ENCODE peak calls at places on chromosomes 6 and 20, in seven cellular contexts. One of them, this sample, is unnamed.

GRCh38 chr6:128456510-128457244 is 63.7 kb downstream of the PTPRK start:
- ATAC-seq in A549: no peak
- ATAC-seq in foreskin keratinocyte: no peak
- ATAC-seq in activated CD8-positive, alpha-beta memory T cell treated with anti-CD3 and anti-CD28 coated beads, Interleukin-2, amount 10 ng/mL, durations not matched to agents 7 days and 5 days: no peak
- ATAC-seq in activated CD8-positive, alpha-beta T cell treated with anti-CD3 and anti-CD28 coated beads, Interleukin-2, amount 10 ng/mL, durations not matched to agents 7 days and 5 days: no peak
- ATAC-seq in right lobe of liver: no peak
- ATAC-seq in omental fat pad: no peak
- ATAC-seq in this sample: no peak

GRCh38 chr6:81821449-81821848 is 69.0 kb upstream of the TENT5A start:
- ATAC-seq in A549: no peak
- ATAC-seq in foreskin keratinocyte: no peak
- ATAC-seq in activated CD8-positive, alpha-beta memory T cell treated with anti-CD3 and anti-CD28 coated beads, Interleukin-2, amount 10 ng/mL, durations not matched to agents 7 days and 5 days: no peak
- ATAC-seq in activated CD8-positive, alpha-beta T cell treated with anti-CD3 and anti-CD28 coated beads, Interleukin-2, amount 10 ng/mL, durations not matched to agents 7 days and 5 days: no peak
- ATAC-seq in right lobe of liver: no peak
- ATAC-seq in omental fat pad: no peak
- ATAC-seq in this sample: no peak

GRCh38 chr20:10708342-10709185 is 34.8 kb upstream of the JAG1 start:
- ATAC-seq in A549: peak
- ATAC-seq in foreskin keratinocyte: no peak
- ATAC-seq in activated CD8-positive, alpha-beta memory T cell treated with anti-CD3 and anti-CD28 coated beads, Interleukin-2, amount 10 ng/mL, durations not matched to agents 7 days and 5 days: no peak
- ATAC-seq in activated CD8-positive, alpha-beta T cell treated with anti-CD3 and anti-CD28 coated beads, Interleukin-2, amount 10 ng/mL, durations not matched to agents 7 days and 5 days: no peak
- ATAC-seq in right lobe of liver: peak
- ATAC-seq in omental fat pad: peak
- ATAC-seq in this sample: no peak

GRCh38 chr20:31494131-31494530 is 19.0 kb downstream of the REM1 start:
- ATAC-seq in A549: peak
- ATAC-seq in foreskin keratinocyte: peak
- ATAC-seq in activated CD8-positive, alpha-beta memory T cell treated with anti-CD3 and anti-CD28 coated beads, Interleukin-2, amount 10 ng/mL, durations not matched to agents 7 days and 5 days: no peak
- ATAC-seq in activated CD8-positive, alpha-beta T cell treated with anti-CD3 and anti-CD28 coated beads, Interleukin-2, amount 10 ng/mL, durations not matched to agents 7 days and 5 days: no peak
- ATAC-seq in right lobe of liver: no peak
- ATAC-seq in omental fat pad: no peak
- ATAC-seq in this sample: peak

GRCh38 chr6:139154885-139155547 is 20.1 kb downstream of the HECA start:
- ATAC-seq in A549: no peak
- ATAC-seq in foreskin keratinocyte: peak
- ATAC-seq in activated CD8-positive, alpha-beta memory T cell treated with anti-CD3 and anti-CD28 coated beads, Interleukin-2, amount 10 ng/mL, durations not matched to agents 7 days and 5 days: no peak
- ATAC-seq in activated CD8-positive, alpha-beta T cell treated with anti-CD3 and anti-CD28 coated beads, Interleukin-2, amount 10 ng/mL, durations not matched to agents 7 days and 5 days: no peak
- ATAC-seq in right lobe of liver: no peak
- ATAC-seq in omental fat pad: no peak
- ATAC-seq in this sample: peak

GRCh38 chr20:24987244-24987643 is 5.3 kb downstream of the APMAP start:
- ATAC-seq in A549: no peak
- ATAC-seq in foreskin keratinocyte: no peak
- ATAC-seq in activated CD8-positive, alpha-beta memory T cell treated with anti-CD3 and anti-CD28 coated beads, Interleukin-2, amount 10 ng/mL, durations not matched to agents 7 days and 5 days: no peak
- ATAC-seq in activated CD8-positive, alpha-beta T cell treated with anti-CD3 and anti-CD28 coated beads, Interleukin-2, amount 10 ng/mL, durations not matched to agents 7 days and 5 days: no peak
- ATAC-seq in right lobe of liver: peak
- ATAC-seq in omental fat pad: no peak
- ATAC-seq in this sample: no peak

GRCh38 chr6:83536034-83536646 is 23.8 kb downstream of the PRSS35 start:
- ATAC-seq in A549: peak
- ATAC-seq in foreskin keratinocyte: peak
- ATAC-seq in activated CD8-positive, alpha-beta memory T cell treated with anti-CD3 and anti-CD28 coated beads, Interleukin-2, amount 10 ng/mL, durations not matched to agents 7 days and 5 days: no peak
- ATAC-seq in activated CD8-positive, alpha-beta T cell treated with anti-CD3 and anti-CD28 coated beads, Interleukin-2, amount 10 ng/mL, durations not matched to agents 7 days and 5 days: no peak
- ATAC-seq in right lobe of liver: peak
- ATAC-seq in omental fat pad: no peak
- ATAC-seq in this sample: no peak

GRCh38 chr20:47027042-47027441 is 132.4 kb downstream of the EYA2 start:
- ATAC-seq in A549: no peak
- ATAC-seq in foreskin keratinocyte: no peak
- ATAC-seq in activated CD8-positive, alpha-beta memory T cell treated with anti-CD3 and anti-CD28 coated beads, Interleukin-2, amount 10 ng/mL, durations not matched to agents 7 days and 5 days: no peak
- ATAC-seq in activated CD8-positive, alpha-beta T cell treated with anti-CD3 and anti-CD28 coated beads, Interleukin-2, amount 10 ng/mL, durations not matched to agents 7 days and 5 days: no peak
- ATAC-seq in right lobe of liver: no peak
- ATAC-seq in omental fat pad: no peak
- ATAC-seq in this sample: peak

GRCh38 chr6:127582777-127583462 is 5.9 kb downstream of the C6orf58 start:
- ATAC-seq in A549: peak
- ATAC-seq in foreskin keratinocyte: peak
- ATAC-seq in activated CD8-positive, alpha-beta memory T cell treated with anti-CD3 and anti-CD28 coated beads, Interleukin-2, amount 10 ng/mL, durations not matched to agents 7 days and 5 days: no peak
- ATAC-seq in activated CD8-positive, alpha-beta T cell treated with anti-CD3 and anti-CD28 coated beads, Interleukin-2, amount 10 ng/mL, durations not matched to agents 7 days and 5 days: no peak
- ATAC-seq in right lobe of liver: no peak
- ATAC-seq in omental fat pad: no peak
- ATAC-seq in this sample: peak

GRCh38 chr6:165308926-165309731 is at the start of gene C6orf118:
- ATAC-seq in A549: peak
- ATAC-seq in foreskin keratinocyte: peak
- ATAC-seq in activated CD8-positive, alpha-beta memory T cell treated with anti-CD3 and anti-CD28 coated beads, Interleukin-2, amount 10 ng/mL, durations not matched to agents 7 days and 5 days: no peak
- ATAC-seq in activated CD8-positive, alpha-beta T cell treated with anti-CD3 and anti-CD28 coated beads, Interleukin-2, amount 10 ng/mL, durations not matched to agents 7 days and 5 days: no peak
- ATAC-seq in right lobe of liver: peak
- ATAC-seq in omental fat pad: peak
- ATAC-seq in this sample: peak

GRCh38 chr6:46787871-46788270 is 5.3 kb upstream of the MEP1A start:
- ATAC-seq in A549: no peak
- ATAC-seq in foreskin keratinocyte: no peak
- ATAC-seq in activated CD8-positive, alpha-beta memory T cell treated with anti-CD3 and anti-CD28 coated beads, Interleukin-2, amount 10 ng/mL, durations not matched to agents 7 days and 5 days: no peak
- ATAC-seq in activated CD8-positive, alpha-beta T cell treated with anti-CD3 and anti-CD28 coated beads, Interleukin-2, amount 10 ng/mL, durations not matched to agents 7 days and 5 days: no peak
- ATAC-seq in right lobe of liver: no peak
- ATAC-seq in omental fat pad: no peak
- ATAC-seq in this sample: no peak